ENCODE peak calls at places on chromosomes 7 and 10, in seven cellular contexts. L, J, I, D, A, Q and K are unnamed samples.

GRCh38 chr7:91372323-91372722 is 108.1 kb downstream of the FZD1 start:
- DNase-seq in L (no peak), J (no peak), I (no peak), D (no peak), A (no peak), Q (no peak), K (no peak)

GRCh38 chr7:28037220-28038010 is 143.2 kb downstream of the JAZF1 start:
- DNase-seq in L (peak), J (no peak), I (peak), D (no peak), A (peak), Q (no peak), K (no peak)

GRCh38 chr10:17115683-17116082 is 13.9 kb downstream of the CUBN start:
- DNase-seq in L (no peak), J (no peak), I (peak), D (no peak), A (peak), Q (no peak), K (no peak)

GRCh38 chr10:95242581-95243317 is 48.1 kb downstream of the PDLIM1 start:
- DNase-seq in L (no peak), J (peak), I (peak), D (no peak), A (peak), Q (no peak), K (peak)

GRCh38 chr7:51243631-51244030 is 73.0 kb downstream of the COBL start:
- DNase-seq in L (no peak), J (no peak), I (no peak), D (no peak), A (no peak), Q (no peak), K (no peak)

GRCh38 chr10:24784923-24785322 is 61.2 kb upstream of the ARHGAP21 start:
- DNase-seq in L (no peak), J (no peak), I (no peak), D (no peak), A (no peak), Q (no peak), K (no peak)

GRCh38 chr10:70693619-70694286 is 21.4 kb downstream of the ADAMTS14 start:
- DNase-seq in L (no peak), J (no peak), I (no peak), D (no peak), A (peak), Q (no peak), K (no peak)

GRCh38 chr7:80468931-80469714 is 42.7 kb downstream of the GNAT3 start:
- DNase-seq in L (no peak), J (no peak), I (no peak), D (no peak), A (no peak), Q (no peak), K (no peak)

GRCh38 chr10:35268791-35269257 is 67.5 kb upstream of the CCNY start:
- DNase-seq in L (no peak), J (no peak), I (no peak), D (no peak), A (no peak), Q (no peak), K (no peak)